ENCODE peak calls at places on chromosome 15, in four cellular contexts. R is CD8-positive, alpha-beta T cell; M is neural progenitor cell; K is pancreas. Y is an unnamed sample.

GRCh38 chr15:90496791-90497190 is 32.9 kb upstream of the CRTC3 start:
- DNase-seq in R (no peak), K (no peak), M (no peak), Y (no peak)

GRCh38 chr15:51738553-51738952 is 1.1 kb upstream of the LYSMD2 start:
- DNase-seq in R (no peak), M (no peak), K (no peak), Y (no peak)

GRCh38 chr15:32718822-32719716 is 1.3 kb downstream of the GREM1 start:
- DNase-seq in R (no peak), K (peak; percentile 76), M (peak; percentile 73), Y (no peak)

GRCh38 chr15:42890161-42890913 is 30.2 kb downstream of the TTBK2 start:
- DNase-seq in M (no peak), K (no peak), R (no peak), Y (no peak)

GRCh38 chr15:77511869-77512268 is 91.2 kb downstream of the HMG20A start:
- DNase-seq in K (no peak), M (no peak), R (no peak), Y (no peak)

GRCh38 chr15:98085003-98085639 is 124.6 kb downstream of the ARRDC4 start:
- DNase-seq in K (no peak), M (peak; percentile 70), R (peak; percentile 26), Y (no peak)

GRCh38 chr15:91887921-91888373 is 34.4 kb downstream of the SLCO3A1 start:
- DNase-seq in K (no peak), R (no peak), M (no peak), Y (no peak)

GRCh38 chr15:25795712-25796111 is 67.4 kb downstream of the ATP10A start:
- DNase-seq in R (no peak), K (no peak), M (no peak), Y (no peak)

GRCh38 chr15:40282144-40282869 is 557 bp downstream of the ANKRD63 start:
- DNase-seq in K (peak; percentile 84), R (peak; percentile 56), M (peak; percentile 84), Y (peak; percentile 25)

GRCh38 chr15:34481370-34481769 is 43.8 kb upstream of the GOLGA8A start:
- DNase-seq in M (no peak), K (no peak), R (no peak), Y (no peak)

GRCh38 chr15:40944510-40945296 is 8.6 kb upstream of the CHAC1 start:
- DNase-seq in R (no peak), M (no peak), K (no peak), Y (no peak)

GRCh38 chr15:96593735-96594134 is 263.2 kb downstream of the NR2F2 start:
- DNase-seq in M (peak; percentile 70), R (no peak), K (no peak), Y (no peak)

GRCh38 chr15:51938286-51938685 is 33.3 kb downstream of the LEO1 start:
- DNase-seq in M (no peak), R (no peak), K (no peak), Y (no peak)

GRCh38 chr15:49085696-49086459 is 39.6 kb upstream of the SECISBP2L start:
- DNase-seq in R (no peak), K (no peak), M (no peak), Y (no peak)

GRCh38 chr15:98850991-98851776 is 156.4 kb downstream of the PGPEP1L start:
- DNase-seq in M (peak; percentile 85), R (peak; percentile 64), K (peak; percentile 76), Y (peak; percentile 58)

GRCh38 chr15:73127302-73127936 is 75.2 kb downstream of the NEO1 start:
- DNase-seq in K (no peak), R (no peak), M (peak; percentile 65), Y (no peak)

GRCh38 chr15:39623550-39623931 is 42.7 kb downstream of the THBS1 start:
- DNase-seq in K (no peak), M (no peak), R (peak; percentile 37), Y (no peak)

GRCh38 chr15:73946795-73947370 is 20.6 kb downstream of the LOXL1 start:
- DNase-seq in R (no peak), M (no peak), K (no peak), Y (no peak)

GRCh38 chr15:31278544-31279220 is 48.0 kb upstream of the KLF13 start:
- DNase-seq in R (no peak), K (no peak), M (no peak), Y (no peak)

GRCh38 chr15:80977627-80978036 is 12.0 kb downstream of the MESD start:
- DNase-seq in R (peak; percentile 34), M (peak; percentile 82), K (peak; percentile 67), Y (peak; percentile 21)
- TF ChIP-seq CTCF in R (peak; percentile 17), M (peak; percentile 81), K (peak; percentile 9), Y (no peak)

GRCh38 chr15:69559440-69560215 is 107.0 kb downstream of the RPLP1 start:
- DNase-seq in R (no peak), K (no peak), M (no peak), Y (no peak)

GRCh38 chr15:69555080-69555479 is 102.5 kb downstream of the RPLP1 start:
- DNase-seq in K (no peak), R (no peak), M (no peak), Y (no peak)

GRCh38 chr15:69557340-69558137 is 104.9 kb downstream of the RPLP1 start:
- DNase-seq in R (no peak), M (peak; percentile 69), K (no peak), Y (no peak)

GRCh38 chr15:69556344-69556743 is 103.7 kb downstream of the RPLP1 start:
- DNase-seq in M (no peak), R (no peak), K (no peak), Y (no peak)

GRCh38 chr15:69558138-69558409 is 105.5 kb downstream of the RPLP1 start:
- DNase-seq in M (no peak), R (no peak), K (no peak), Y (no peak)
- H3K27ac ChIP-seq in M (no peak overlapping the region), R (no peak overlapping the region), K (peak overlapping the region; percentile 45), Y (no peak overlapping the region)

GRCh38 chr15:22224241-22224671 is 143.9 kb downstream of the OR4M2 start:
- DNase-seq in R (no peak), K (no peak), M (no peak), Y (no peak)
- H3K9me3 ChIP-seq in R (no peaks in the 10 kb centered on the region), K (no peaks in the 10 kb centered on the region), M (peaks cover 50% of the 10 kb centered on the region), Y (no peaks in the 10 kb centered on the region)

DNA sequence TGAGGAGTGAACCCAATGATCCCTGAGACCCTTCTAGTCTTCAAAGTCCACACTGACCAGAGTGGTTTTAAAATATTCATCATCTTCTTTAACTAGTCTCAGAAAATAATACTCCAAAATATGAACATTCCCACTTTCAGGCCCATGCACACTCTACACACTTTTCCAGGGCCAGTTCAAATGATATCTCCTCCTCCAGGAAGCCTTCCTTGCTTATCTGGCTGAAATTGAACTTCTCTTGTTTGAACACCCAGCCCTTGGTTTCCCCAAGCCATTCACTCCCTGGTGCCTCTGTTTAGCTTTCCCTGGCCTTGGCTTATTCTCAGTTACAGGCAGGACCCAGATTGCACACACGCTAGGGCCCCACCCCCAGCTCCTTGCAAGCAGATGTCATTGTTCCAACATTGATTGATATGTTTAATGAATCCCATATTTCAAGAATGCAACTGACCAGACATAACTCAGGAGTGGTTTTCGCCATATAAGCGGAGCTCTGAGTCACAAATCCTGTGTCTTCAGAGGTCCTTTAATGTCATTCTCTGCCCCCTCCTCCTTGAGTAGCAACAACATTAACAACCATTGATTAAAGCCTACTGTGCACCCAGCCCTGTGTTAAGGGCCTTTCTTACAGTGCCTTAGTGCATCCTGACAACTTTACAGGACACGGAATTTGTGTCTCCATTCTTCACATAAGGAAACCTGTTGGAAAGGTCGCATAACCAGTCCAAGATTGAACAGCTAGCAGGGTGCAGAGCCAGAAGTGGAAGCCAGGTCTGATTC is 2.1 kb downstream of the ITGA11 start:
- DNase-seq in M (no peak), R (no peak), K (no peak), Y (no peak)
- TF ChIP-seq CTCF in M (no peak), R (no peak), K (no peak), Y (no peak)

Y was measured in CD4-positive, alpha-beta T cell.